ENCODE peak calls at places on chromosomes 13 and 19, in six cellular contexts. R, V, G, L, Y and O are unnamed samples.
A peak's percentile ranks its signal among the peaks of the same experiment; 100 is the strongest.

GRCh38 chr19:46009530-46010510 is 13.0 kb downstream of the PGLYRP1 start:
- DNase-seq in R (peak; percentile 95), V (peak; percentile 82), G (no peak), L (peak; percentile 82), Y (peak; percentile 77), O (peak; percentile 44)

GRCh38 chr13:89407357-89407756 is 1736.2 kb downstream of the SLITRK5 start:
- DNase-seq in R (no peak), V (no peak), G (no peak), L (no peak), Y (no peak), O (no peak)

GRCh38 chr19:50415661-50416033 is 3.1 kb upstream of the SPIB start:
- DNase-seq in R (no peak), V (no peak), G (no peak), L (no peak), Y (no peak), O (no peak)

GRCh38 chr13:65744761-65745160 is 1485.4 kb downstream of the PCDH9 start:
- DNase-seq in R (no peak), V (peak; percentile 65), G (no peak), L (no peak), Y (no peak), O (no peak)

GRCh38 chr13:30196025-30196424 is 111.3 kb downstream of the KATNAL1 start:
- DNase-seq in R (peak; percentile 92), V (peak; percentile 8), G (peak; percentile 56), L (no peak), Y (peak; percentile 4), O (no peak)

GRCh38 chr13:105334211-105334610 is 1201.3 kb downstream of the EFNB2 start:
- DNase-seq in R (no peak), V (peak; percentile 57), G (no peak), L (no peak), Y (no peak), O (no peak)

GRCh38 chr19:5563941-5564612 is 3.7 kb downstream of the TINCR start:
- DNase-seq in R (peak; percentile 86), V (peak; percentile 23), G (no peak), L (no peak), Y (no peak), O (no peak)

GRCh38 chr13:31887311-31887710 is 144.3 kb upstream of the FRY start:
- DNase-seq in R (no peak), V (peak; percentile 81), G (no peak), L (no peak), Y (no peak), O (no peak)

GRCh38 chr13:90414691-90415596 is 932.5 kb upstream of the MIR17HG start:
- DNase-seq in R (no peak), V (peak; percentile 67), G (peak; percentile 29), L (peak; percentile 1), Y (no peak), O (no peak)

GRCh38 chr13:113946409-113947181 is 27.3 kb downstream of the C13orf46 start:
- DNase-seq in R (no peak), V (no peak), G (no peak), L (no peak), Y (no peak), O (no peak)

GRCh38 chr13:111511805-111512504 is 191.5 kb downstream of the TEX29 start:
- DNase-seq in R (no peak), V (no peak), G (no peak), L (no peak), Y (no peak), O (no peak)

GRCh38 chr13:109547942-109548860 is 238.2 kb downstream of the IRS2 start:
- DNase-seq in R (no peak), V (no peak), G (no peak), L (no peak), Y (no peak), O (no peak)

GRCh38 chr13:112510002-112510780 is 77.8 kb downstream of the TUBGCP3 start:
- DNase-seq in R (peak; percentile 84), V (peak; percentile 73), G (peak; percentile 69), L (peak; percentile 72), Y (peak; percentile 62), O (no peak)